ENCODE peak calls at places on chromosome X, in six cellular contexts. J is stimulated activated effector memory CD8-positive, alpha-beta T cell treated with anti-CD3 and anti-CD28 coated beads, Interleukin-12 subunit alpha, Interleukin-12 subunit beta, amount 100 ng/mL, for 72 hours; P is aorta; O is sciatic nerve; U is activated CD8-positive, alpha-beta T cell treated with anti-CD3 and anti-CD28 coated beads, Interleukin-2, amount 10 ng/mL, durations not matched to agents 7 days and 5 days; V is GM12878. E is an unnamed sample.

GRCh38 chrX:23062359-23062758 is 62.6 kb downstream of the DDX53 start:
- ATAC-seq in J (no peak), P (no peak), O (no peak), U (no peak), V (no peak), E (no peak)

GRCh38 chrX:79181401-79181800 is 36.9 kb downstream of the GPR174 start:
- ATAC-seq in J (peak), P (no peak), O (no peak), U (no peak), V (peak), E (peak)

GRCh38 chrX:136954930-136955329 is 74.4 kb upstream of the RBMX start:
- ATAC-seq in J (no peak), P (no peak), O (no peak), U (no peak), V (peak), E (no peak)

GRCh38 chrX:47523297-47523696 is 37.7 kb upstream of the ARAF start:
- ATAC-seq in J (peak), P (peak), O (peak), U (peak), V (peak), E (peak)

GRCh38 chrX:41043950-41044349 is 41.3 kb upstream of the USP9X start:
- ATAC-seq in J (no peak), P (no peak), O (no peak), U (no peak), V (no peak), E (no peak)

GRCh38 chrX:34915463-34916225 is 27.0 kb upstream of the FAM47B start:
- ATAC-seq in J (no peak), P (no peak), O (no peak), U (no peak), V (no peak), E (no peak)

GRCh38 chrX:131778269-131779218 is 234.7 kb downstream of the OR13H1 start:
- ATAC-seq in J (no peak), P (peak), O (peak), U (no peak), V (peak), E (no peak)

GRCh38 chrX:51395807-51396728 is 63.4 kb downstream of the NUDT10 start:
- ATAC-seq in J (peak), P (peak), O (peak), U (peak), V (peak), E (peak)

GRCh38 chrX:63350551-63350950 is 581 bp downstream of the SPIN4 start:
- ATAC-seq in J (peak), P (peak), O (peak), U (peak), V (peak), E (peak)

GRCh38 chrX:154785711-154786110 is 19.6 kb downstream of the MPP1 start:
- ATAC-seq in J (no peak), P (no peak), O (no peak), U (no peak), V (no peak), E (no peak)

GRCh38 chrX:105822138-105823091 is at the start of gene NRK:
- ATAC-seq in J (no peak), P (peak), O (peak), U (no peak), V (no peak), E (no peak)